ENCODE peak calls at places on chromosome 6, in five cellular contexts. F is progenitor cell of endocrine pancreas, X is cardiac muscle cell, N is fibroblast of lung, E is mesothelial cell of epicardium. K is an unnamed sample.

GRCh38 chr6:21752054-21752811 is 158.7 kb downstream of the SOX4 start:
- DNase-seq in F (no peak), X (no peak), N (no peak), E (no peak), K (no peak)

GRCh38 chr6:34004706-34005105 is 141.2 kb downstream of the GRM4 start:
- DNase-seq in F (no peak), X (no peak), N (no peak), E (no peak), K (no peak)

GRCh38 chr6:148037496-148037895 is 305.1 kb upstream of the SASH1 start:
- DNase-seq in F (no peak), X (no peak), N (peak; percentile 37), E (no peak), K (no peak)

GRCh38 chr6:52098649-52099184 is 11.3 kb upstream of the PKHD1 start:
- DNase-seq in F (no peak), X (no peak), N (no peak), E (no peak), K (no peak)

GRCh38 chr6:43773981-43774775 is 4.2 kb downstream of the VEGFA start:
- DNase-seq in F (no peak), X (no peak), N (no peak), E (peak; percentile 12), K (no peak)

GRCh38 chr6:80742481-80742880 is 636.0 kb downstream of the BCKDHB start:
- DNase-seq in F (no peak), X (peak; percentile 12), N (peak; percentile 62), E (no peak), K (no peak)

GRCh38 chr6:13402711-13403110 is 74.4 kb upstream of the TBC1D7 start:
- DNase-seq in F (no peak), X (no peak), N (no peak), E (no peak), K (no peak)

GRCh38 chr6:140590641-140591040 is 1216.2 kb upstream of the CITED2 start:
- DNase-seq in F (no peak), X (no peak), N (peak; percentile 57), E (no peak), K (no peak)

GRCh38 chr6:148445116-148445515 is 102.5 kb downstream of the SASH1 start:
- DNase-seq in F (no peak), X (no peak), N (no peak), E (no peak), K (no peak)

K was measured in ecto neural progenitor cell.